ENCODE peak calls at places on chromosomes 7 and 10, in four cellular contexts. D, S, B and A are unnamed samples.
A peak's percentile ranks its signal among the peaks of the same experiment; 100 is the strongest.

GRCh38 chr10:95741807-95742528 is 14.0 kb upstream of the ENTPD1 start:
- DNase-seq in D (peak; percentile 98), S (no peak), B (no peak), A (no peak)

GRCh38 chr7:47091141-47091540 is 490.8 kb downstream of the TNS3 start:
- DNase-seq in D (no peak), S (no peak), B (no peak), A (no peak)

GRCh38 chr10:12287772-12288171 is 61.6 kb upstream of the CAMK1D start:
- DNase-seq in D (no peak), S (no peak), B (no peak), A (no peak)

GRCh38 chr7:44693641-44694313 is 54.9 kb upstream of the ZMIZ2 start:
- DNase-seq in D (no peak), S (no peak), B (no peak), A (peak; percentile 62)

GRCh38 chr7:139708541-139708940 is 69.3 kb downstream of the HIPK2 start:
- DNase-seq in D (no peak), S (no peak), B (no peak), A (no peak)

GRCh38 chr7:151866028-151866427 is 10.9 kb downstream of the PRKAG2 start:
- DNase-seq in D (no peak), S (no peak), B (no peak), A (no peak)

GRCh38 chr7:38452615-38453014 is 178.6 kb downstream of the AMPH start:
- DNase-seq in D (no peak), S (no peak), B (no peak), A (peak; percentile 37)

GRCh38 chr7:115135769-115136410 is 214.0 kb downstream of the MDFIC start:
- DNase-seq in D (peak; percentile 42), S (peak; percentile 22), B (peak; percentile 77), A (peak; percentile 48)

GRCh38 chr10:90916392-90917110 is 4.3 kb downstream of the ANKRD1 start:
- DNase-seq in D (peak; percentile 43), S (no peak), B (no peak), A (no peak)

GRCh38 chr10:131250454-131251145 is 60.9 kb downstream of the TCERG1L start:
- DNase-seq in D (no peak), S (peak; percentile 14), B (no peak), A (no peak)

GRCh38 chr10:109823196-109823595 is 100.1 kb downstream of the XPNPEP1 start:
- DNase-seq in D (no peak), S (no peak), B (no peak), A (no peak)

GRCh38 chr7:134302120-134302519 is 14.6 kb downstream of the SLC35B4 start:
- DNase-seq in D (no peak), S (no peak), B (no peak), A (peak; percentile 23)

GRCh38 chr7:37916673-37917660 is at the start of gene SFRP4:
- DNase-seq in D (peak; percentile 56), S (peak; percentile 79), B (peak; percentile 65), A (peak; percentile 70)

GRCh38 chr7:32039000-32039756 is 31.0 kb downstream of the PDE1C start:
- DNase-seq in D (no peak), S (peak; percentile 31), B (no peak), A (no peak)

GRCh38 chr7:1917221-1918062 is 247.4 kb downstream of the ELFN1 start:
- DNase-seq in D (no peak), S (no peak), B (no peak), A (peak; percentile 57)

GRCh38 chr10:98312816-98313215 is 44.8 kb upstream of the LOXL4 start:
- DNase-seq in D (no peak), S (no peak), B (no peak), A (peak; percentile 42)

GRCh38 chr10:79310217-79310865 is 36.9 kb upstream of the PPIF start:
- DNase-seq in D (no peak), S (no peak), B (no peak), A (no peak)

GRCh38 chr10:121527690-121528089 is 70.6 kb downstream of the FGFR2 start:
- DNase-seq in D (no peak), S (peak; percentile 67), B (no peak), A (peak; percentile 22)

GRCh38 chr10:15690031-15690430 is 29.7 kb downstream of the ITGA8 start:
- DNase-seq in D (no peak), S (no peak), B (no peak), A (no peak)

GRCh38 chr10:88707429-88708110 is 1.5 kb downstream of the LIPK start:
- DNase-seq in D (peak; percentile 85), S (no peak), B (no peak), A (peak; percentile 89)

GRCh38 chr7:18096087-18096486 is 68.4 kb upstream of the PRPS1L1 start:
- DNase-seq in D (no peak), S (no peak), B (no peak), A (no peak)

GRCh38 chr10:21634599-21635365 is 100.8 kb downstream of the MLLT10 start:
- DNase-seq in D (no peak), S (no peak), B (no peak), A (peak; percentile 12)

GRCh38 chr7:137418841-137419240 is 75.3 kb upstream of the PTN start:
- DNase-seq in D (no peak), S (no peak), B (no peak), A (no peak)

GRCh38 chr7:63071396-63071795 is 927.3 kb upstream of the ZNF722 start:
- DNase-seq in D (no peak), S (no peak), B (no peak), A (no peak)

GRCh38 chr7:44466300-44467216 is 23.9 kb downstream of the NUDCD3 start:
- DNase-seq in D (peak; percentile 63), S (no peak), B (no peak), A (peak; percentile 36)

GRCh38 chr10:114879541-114880158 is 58.1 kb downstream of the FHIP2A start:
- DNase-seq in D (no peak), S (peak; percentile 66), B (peak; percentile 53), A (peak; percentile 17)

GRCh38 chr10:17989908-17990767 is 38.4 kb downstream of the SLC39A12 start:
- DNase-seq in D (no peak), S (no peak), B (no peak), A (peak; percentile 87)

GRCh38 chr7:25369794-25370193 is 141.5 kb upstream of the NPVF start:
- DNase-seq in D (no peak), S (no peak), B (no peak), A (no peak)

GRCh38 chr7:81244213-81244612 is 325.4 kb upstream of the SEMA3C start:
- DNase-seq in D (peak; percentile 36), S (no peak), B (no peak), A (peak; percentile 80)

GRCh38 chr7:48087349-48087748 is 1.7 kb upstream of the UPP1 start:
- DNase-seq in D (peak; percentile 47), S (no peak), B (peak; percentile 55), A (peak; percentile 88)

GRCh38 chr10:132115736-132116135 is 50.0 kb downstream of the JAKMIP3 start:
- DNase-seq in D (no peak), S (no peak), B (no peak), A (no peak)

GRCh38 chr10:122044045-122044661 is 55.2 kb downstream of the TACC2 start:
- DNase-seq in D (no peak), S (peak; percentile 57), B (no peak), A (peak; percentile 18)

GRCh38 chr10:49610015-49610734 is at the start of gene SLC18A3:
- DNase-seq in D (no peak), S (peak; percentile 71), B (no peak), A (no peak)

GRCh38 chr10:49610735-49611165 is 640 bp downstream of the SLC18A3 start:
- DNase-seq in D (no peak), S (no peak), B (no peak), A (no peak)

GRCh38 chr10:49608166-49608758 is 1.8 kb upstream of the SLC18A3 start:
- DNase-seq in D (no peak), S (no peak), B (no peak), A (no peak)

GRCh38 chr10:49608925-49609282 is 1.2 kb upstream of the SLC18A3 start:
- DNase-seq in D (no peak), S (peak; percentile 35), B (no peak), A (no peak)

DNA sequence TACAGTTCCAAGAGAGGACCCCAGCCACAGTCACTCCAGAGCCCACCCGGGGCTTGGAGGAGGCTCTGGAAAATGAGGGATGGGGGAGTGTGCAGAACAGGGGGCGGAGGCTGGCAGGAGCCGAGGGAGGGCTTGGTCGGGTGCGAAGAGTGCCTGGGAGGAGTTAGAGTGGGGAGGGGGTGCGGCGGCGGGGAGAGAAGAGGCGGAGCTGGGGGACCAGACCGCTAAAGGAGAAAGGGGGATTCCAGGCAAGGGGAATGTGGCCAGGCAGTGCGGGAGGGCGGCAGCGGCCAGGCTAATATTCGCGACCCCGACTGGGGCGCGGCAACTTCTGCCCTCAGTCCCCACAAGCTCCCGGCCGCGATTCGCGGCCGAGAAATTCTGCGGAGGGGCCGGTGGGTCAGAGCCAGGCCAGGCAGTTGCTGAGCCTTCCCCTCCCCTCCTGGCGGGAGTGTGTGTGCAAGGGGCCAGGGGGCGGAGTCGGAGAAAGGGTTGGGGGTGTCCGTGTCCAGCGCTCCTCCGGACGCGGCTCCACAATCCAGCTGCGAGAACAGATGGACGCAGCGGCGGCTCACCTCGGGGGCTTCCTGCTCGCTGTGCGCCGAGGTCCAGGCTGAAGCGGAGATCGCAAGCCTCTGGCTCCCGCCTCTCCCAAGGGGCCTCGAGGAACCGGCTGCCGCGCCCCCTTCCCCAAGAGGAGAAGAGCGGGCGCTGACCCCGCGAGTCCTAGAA is 661 bp upstream of the SLC18A3 start:
- DNase-seq in D (no peak), S (peak; percentile 52), B (no peak), A (no peak)
- TF ChIP-seq EZH2 in D (peak; percentile 80), S (peak; percentile 87), B (no peak), A (peak; percentile 73)

DNA sequence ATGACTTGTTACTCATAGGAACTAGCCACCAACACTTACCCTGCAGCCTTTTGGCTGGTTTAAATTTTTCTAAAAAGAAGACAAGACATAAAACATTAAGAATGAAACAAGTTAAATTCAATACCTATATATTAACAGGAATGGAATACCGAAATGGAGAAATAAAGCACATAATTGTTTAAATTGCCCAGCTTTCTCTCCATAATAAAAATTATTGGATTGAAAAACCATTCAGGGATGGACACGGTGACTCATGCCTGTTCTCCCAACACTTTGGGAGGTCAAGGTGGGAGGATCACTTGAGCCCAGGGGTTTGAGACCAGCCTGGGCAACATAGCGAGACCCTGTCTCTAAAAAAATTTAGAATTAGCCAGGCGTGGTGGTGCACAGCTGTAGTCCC is 179.4 kb upstream of the MKLN1 start:
- DNase-seq in D (no peak), S (no peak), B (no peak), A (no peak)
- H3K27ac ChIP-seq in D (no peak overlapping the region), S (no peak overlapping the region), B (no peak overlapping the region), A (no peak overlapping the region)

DNA sequence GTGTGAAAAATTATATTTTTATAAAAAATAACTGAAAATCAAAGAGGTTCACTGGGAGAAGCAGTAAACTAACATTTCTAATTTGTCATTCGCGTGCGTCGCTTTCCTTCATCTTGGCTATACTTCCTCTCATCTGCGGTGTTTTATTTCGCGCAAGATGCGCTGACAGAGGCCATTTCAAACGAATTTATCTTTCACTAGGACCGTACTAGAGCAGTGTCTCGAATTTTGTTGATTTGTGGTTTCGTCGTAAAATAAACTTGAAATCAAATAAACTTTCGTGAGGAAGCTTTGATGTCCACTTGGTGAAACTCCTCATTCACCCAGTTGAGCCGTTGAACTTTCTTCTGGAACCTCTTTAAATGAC is 163.7 kb upstream of the PPP1R3A start:
- DNase-seq in D (no peak), S (no peak), B (no peak), A (peak; percentile 5)
- TF ChIP-seq EZH2 in D (peak; percentile 14), S (no peak), B (no peak), A (no peak)

GRCh38 chr7:156667110-156667436 is 26.5 kb downstream of the RNF32 start:
- DNase-seq in D (no peak), S (no peak), B (no peak), A (no peak)

GRCh38 chr7:156669035-156669828 is 28.7 kb downstream of the RNF32 start:
- DNase-seq in D (no peak), S (no peak), B (no peak), A (no peak)

GRCh38 chr7:156665101-156665500 is 24.5 kb downstream of the RNF32 start:
- DNase-seq in D (no peak), S (peak; percentile 67), B (no peak), A (no peak)

GRCh38 chr7:156668130-156668741 is 27.7 kb downstream of the RNF32 start:
- DNase-seq in D (no peak), S (no peak), B (no peak), A (no peak)

GRCh38 chr7:156666368-156667109 is 26.0 kb downstream of the RNF32 start:
- DNase-seq in D (no peak), S (no peak), B (no peak), A (no peak)
- H3K27ac ChIP-seq in D (no peak overlapping the region), S (peak overlapping the region; percentile 87), B (no peak overlapping the region), A (no peak overlapping the region)